ENCODE peak calls at places on chromosome 6, in five cellular contexts. One of them, this sample, is unnamed.

GRCh38 chr6:138182939-138183791 is 21.4 kb downstream of the ARFGEF3 start:
- DNase-seq in stomach: no peak
- DNase-seq in AG10803: no peak
- DNase-seq in fibroblast of pulmonary artery: no peak
- DNase-seq in brain microvascular endothelial cell: no peak
- DNase-seq in this sample: no peak

GRCh38 chr6:99434702-99435530 is 9.8 kb upstream of the PNISR start:
- DNase-seq in brain microvascular endothelial cell: no peak
- DNase-seq in stomach: no peak
- DNase-seq in fibroblast of pulmonary artery: peak
- DNase-seq in AG10803: peak
- DNase-seq in this sample: peak

GRCh38 chr6:2222275-2222842 is 23.0 kb downstream of the GMDS start:
- DNase-seq in AG10803: no peak
- DNase-seq in brain microvascular endothelial cell: no peak
- DNase-seq in fibroblast of pulmonary artery: no peak
- DNase-seq in stomach: no peak
- DNase-seq in this sample: no peak

GRCh38 chr6:23601811-23602340 is 524.1 kb upstream of the NRSN1 start:
- DNase-seq in fibroblast of pulmonary artery: no peak
- DNase-seq in brain microvascular endothelial cell: peak
- DNase-seq in stomach: no peak
- DNase-seq in AG10803: no peak
- DNase-seq in this sample: no peak

GRCh38 chr6:108714774-108715414 is 133.3 kb upstream of the ARMC2 start:
- DNase-seq in fibroblast of pulmonary artery: no peak
- DNase-seq in brain microvascular endothelial cell: no peak
- DNase-seq in stomach: no peak
- DNase-seq in AG10803: peak
- DNase-seq in this sample: peak

GRCh38 chr6:128527375-128527774 is 7.0 kb upstream of the PTPRK start:
- DNase-seq in AG10803: no peak
- DNase-seq in fibroblast of pulmonary artery: no peak
- DNase-seq in stomach: no peak
- DNase-seq in brain microvascular endothelial cell: no peak
- DNase-seq in this sample: no peak

GRCh38 chr6:81766482-81767069 is 14.1 kb upstream of the TENT5A start:
- DNase-seq in fibroblast of pulmonary artery: peak
- DNase-seq in AG10803: peak
- DNase-seq in stomach: no peak
- DNase-seq in brain microvascular endothelial cell: peak
- DNase-seq in this sample: peak

GRCh38 chr6:161376367-161376766 is 102.5 kb upstream of the AGPAT4 start:
- DNase-seq in brain microvascular endothelial cell: no peak
- DNase-seq in stomach: no peak
- DNase-seq in AG10803: no peak
- DNase-seq in fibroblast of pulmonary artery: no peak
- DNase-seq in this sample: no peak

GRCh38 chr6:88869263-88870023 is 94.0 kb downstream of the RNGTT start:
- DNase-seq in stomach: no peak
- DNase-seq in brain microvascular endothelial cell: no peak
- DNase-seq in AG10803: peak
- DNase-seq in fibroblast of pulmonary artery: no peak
- DNase-seq in this sample: peak

GRCh38 chr6:24902782-24903181 is 33.0 kb downstream of the RIPOR2 start:
- DNase-seq in brain microvascular endothelial cell: peak
- DNase-seq in fibroblast of pulmonary artery: peak
- DNase-seq in AG10803: peak
- DNase-seq in stomach: no peak
- DNase-seq in this sample: peak

GRCh38 chr6:145813285-145814034 is 1.1 kb downstream of the FBXO30 start:
- DNase-seq in AG10803: peak
- DNase-seq in brain microvascular endothelial cell: peak
- DNase-seq in fibroblast of pulmonary artery: peak
- DNase-seq in stomach: no peak
- DNase-seq in this sample: peak

GRCh38 chr6:157885211-157885788 is 62.3 kb downstream of the SNX9 start:
- DNase-seq in fibroblast of pulmonary artery: no peak
- DNase-seq in brain microvascular endothelial cell: no peak
- DNase-seq in stomach: no peak
- DNase-seq in AG10803: no peak
- DNase-seq in this sample: no peak

GRCh38 chr6:129936329-129937165 is 75.4 kb upstream of the TMEM244 start:
- DNase-seq in stomach: peak
- DNase-seq in AG10803: peak
- DNase-seq in fibroblast of pulmonary artery: peak
- DNase-seq in brain microvascular endothelial cell: peak
- DNase-seq in this sample: peak

GRCh38 chr6:82711105-82711829 is 347.6 kb downstream of the TPBG start:
- DNase-seq in brain microvascular endothelial cell: no peak
- DNase-seq in AG10803: peak
- DNase-seq in stomach: no peak
- DNase-seq in fibroblast of pulmonary artery: no peak
- DNase-seq in this sample: no peak

GRCh38 chr6:88982720-88983119 is 19.3 kb upstream of the RNGTT start:
- DNase-seq in fibroblast of pulmonary artery: peak
- DNase-seq in AG10803: peak
- DNase-seq in brain microvascular endothelial cell: peak
- DNase-seq in stomach: peak
- DNase-seq in this sample: peak

GRCh38 chr6:71419954-71420692 is 131.5 kb downstream of the OGFRL1 start:
- DNase-seq in brain microvascular endothelial cell: no peak
- DNase-seq in fibroblast of pulmonary artery: peak
- DNase-seq in stomach: peak
- DNase-seq in AG10803: peak
- DNase-seq in this sample: peak
- H3K4me3 ChIP-seq in brain microvascular endothelial cell: peak
- H3K4me3 ChIP-seq in fibroblast of pulmonary artery: peak
- H3K4me3 ChIP-seq in stomach: peak
- H3K4me3 ChIP-seq in AG10803: peak
- H3K4me3 ChIP-seq in this sample: peak

DNA sequence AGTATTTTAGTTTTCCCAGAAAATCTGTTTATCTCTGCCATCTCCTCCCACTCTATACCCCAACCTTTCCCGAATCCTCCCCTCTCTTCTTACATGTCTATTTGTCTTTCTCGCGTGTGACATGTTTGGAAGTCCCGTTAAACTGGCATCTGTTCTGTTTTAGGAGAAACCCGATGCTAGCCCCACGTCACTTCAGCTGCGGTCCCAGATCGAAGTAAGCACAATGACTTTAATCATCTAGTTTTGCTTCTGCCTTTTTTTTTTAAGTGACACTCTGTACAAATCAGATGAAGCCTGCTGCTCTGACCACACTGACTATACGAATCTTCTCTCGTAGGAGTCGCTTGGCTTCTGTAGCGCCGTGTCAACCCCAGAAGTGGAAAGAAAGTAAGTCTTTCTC is 97.4 kb downstream of the SASH1 start:
- DNase-seq in stomach: no peak
- DNase-seq in AG10803: peak
- DNase-seq in fibroblast of pulmonary artery: no peak
- DNase-seq in brain microvascular endothelial cell: no peak
- DNase-seq in this sample: no peak
- H3K4me3 ChIP-seq in stomach: no peak
- H3K4me3 ChIP-seq in AG10803: peak
- H3K4me3 ChIP-seq in fibroblast of pulmonary artery: no peak
- H3K4me3 ChIP-seq in brain microvascular endothelial cell: no peak
- H3K4me3 ChIP-seq in this sample: no peak

GRCh38 chr6:26272171-26272631 is 92.8 kb upstream of the BTN3A2 start:
- DNase-seq in stomach: peak
- DNase-seq in fibroblast of pulmonary artery: no peak
- DNase-seq in AG10803: no peak
- DNase-seq in brain microvascular endothelial cell: no peak
- DNase-seq in this sample: no peak
- H3K4me3 ChIP-seq in stomach: peak
- H3K4me3 ChIP-seq in fibroblast of pulmonary artery: peak
- H3K4me3 ChIP-seq in AG10803: peak
- H3K4me3 ChIP-seq in brain microvascular endothelial cell: peak
- H3K4me3 ChIP-seq in this sample: peak

GRCh38 chr6:100712997-100713396 is 168.1 kb downstream of the ASCC3 start:
- DNase-seq in stomach: no peak
- DNase-seq in fibroblast of pulmonary artery: no peak
- DNase-seq in brain microvascular endothelial cell: no peak
- DNase-seq in AG10803: no peak
- DNase-seq in this sample: no peak
- H3K4me3 ChIP-seq in stomach: no peak
- H3K4me3 ChIP-seq in fibroblast of pulmonary artery: no peak
- H3K4me3 ChIP-seq in brain microvascular endothelial cell: no peak
- H3K4me3 ChIP-seq in AG10803: no peak
- H3K4me3 ChIP-seq in this sample: no peak

GRCh38 chr6:79750806-79751205 is 119.7 kb downstream of the SH3BGRL2 start:
- DNase-seq in fibroblast of pulmonary artery: no peak
- DNase-seq in brain microvascular endothelial cell: peak
- DNase-seq in stomach: no peak
- DNase-seq in AG10803: no peak
- DNase-seq in this sample: no peak
- H3K4me3 ChIP-seq in fibroblast of pulmonary artery: no peak
- H3K4me3 ChIP-seq in brain microvascular endothelial cell: no peak
- H3K4me3 ChIP-seq in stomach: no peak
- H3K4me3 ChIP-seq in AG10803: no peak
- H3K4me3 ChIP-seq in this sample: no peak

DNA sequence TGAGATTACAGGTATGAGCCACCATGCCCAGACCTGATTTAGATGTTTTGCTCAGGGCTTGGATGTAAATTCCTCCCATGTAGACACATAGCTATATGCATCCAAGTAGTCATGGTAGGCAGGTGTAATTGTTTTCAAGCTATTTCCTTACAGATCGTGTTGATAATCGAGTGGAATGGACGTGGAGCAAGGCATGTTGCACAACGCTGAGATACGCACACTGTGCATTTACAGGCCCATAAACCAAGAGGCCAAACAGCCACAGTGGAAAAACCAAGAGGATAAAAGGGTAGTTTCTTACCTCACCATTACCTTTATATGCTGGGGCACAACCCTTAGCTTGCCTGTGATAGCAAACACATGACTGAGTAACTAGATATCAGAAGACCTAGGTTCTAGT is 51.0 kb upstream of the ADGRF1 start:
- DNase-seq in fibroblast of pulmonary artery: no peak
- DNase-seq in brain microvascular endothelial cell: no peak
- DNase-seq in AG10803: no peak
- DNase-seq in stomach: no peak
- DNase-seq in this sample: no peak
- H3K4me3 ChIP-seq in fibroblast of pulmonary artery: no peak
- H3K4me3 ChIP-seq in brain microvascular endothelial cell: no peak
- H3K4me3 ChIP-seq in AG10803: no peak
- H3K4me3 ChIP-seq in stomach: no peak
- H3K4me3 ChIP-seq in this sample: no peak

GRCh38 chr6:134172020-134172766 is 119.8 kb upstream of the SLC2A12 start:
- DNase-seq in AG10803: peak
- DNase-seq in brain microvascular endothelial cell: no peak
- DNase-seq in stomach: no peak
- DNase-seq in fibroblast of pulmonary artery: peak
- DNase-seq in this sample: peak
- H3K4me3 ChIP-seq in AG10803: peak
- H3K4me3 ChIP-seq in brain microvascular endothelial cell: peak
- H3K4me3 ChIP-seq in stomach: peak
- H3K4me3 ChIP-seq in fibroblast of pulmonary artery: peak
- H3K4me3 ChIP-seq in this sample: peak

DNA sequence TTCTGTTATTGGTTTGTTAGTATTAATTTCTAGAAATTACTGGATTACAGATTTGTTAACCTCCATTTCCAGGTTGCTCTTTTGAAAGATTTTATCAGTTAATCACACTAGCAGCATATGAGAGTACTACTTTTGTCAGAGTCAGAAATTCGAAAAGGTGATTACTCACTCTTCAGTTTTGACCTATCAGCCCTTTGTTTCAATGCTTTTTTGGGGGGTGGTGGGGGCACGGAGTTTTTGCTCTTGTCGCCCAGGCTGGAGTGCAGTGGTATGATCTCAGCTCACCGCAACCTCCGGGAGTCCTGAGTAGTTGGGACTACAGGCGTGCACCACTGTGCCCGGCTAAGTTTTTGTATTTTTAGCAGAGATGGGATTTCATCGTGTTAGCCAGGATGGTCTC is 149.2 kb downstream of the JARID2 start:
- DNase-seq in AG10803: no peak
- DNase-seq in fibroblast of pulmonary artery: no peak
- DNase-seq in stomach: no peak
- DNase-seq in brain microvascular endothelial cell: no peak
- DNase-seq in this sample: no peak
- H3K4me3 ChIP-seq in AG10803: no peak
- H3K4me3 ChIP-seq in fibroblast of pulmonary artery: no peak
- H3K4me3 ChIP-seq in stomach: no peak
- H3K4me3 ChIP-seq in brain microvascular endothelial cell: no peak
- H3K4me3 ChIP-seq in this sample: no peak